ENCODE peak calls at places on chromosomes 7 and 10, in six cellular contexts. Q, C, J, P, M and V are unnamed samples.

GRCh38 chr10:125038637-125039036 is 96.7 kb downstream of the ZRANB1 start:
- DNase-seq in J (peak), Q (no peak), P (no peak), C (no peak), M (no peak), V (no peak)

GRCh38 chr7:119974972-119975371 is 298.0 kb upstream of the KCND2 start:
- DNase-seq in J (no peak), P (no peak), C (no peak), Q (no peak), M (no peak), V (no peak)

GRCh38 chr10:59234814-59235429 is 58.5 kb downstream of the PHYHIPL start:
- DNase-seq in Q (peak), M (no peak), C (no peak), J (no peak), P (peak), V (peak)

GRCh38 chr7:134298902-134299683 is 17.6 kb downstream of the SLC35B4 start:
- DNase-seq in Q (no peak), P (peak), C (no peak), J (no peak), M (no peak), V (peak)

GRCh38 chr10:67575530-67575929 is 120.5 kb downstream of the CTNNA3 start:
- DNase-seq in J (no peak), C (no peak), Q (no peak), P (no peak), M (no peak), V (no peak)

GRCh38 chr7:155872678-155873369 is 60.6 kb upstream of the SHH start:
- DNase-seq in J (peak), P (no peak), Q (no peak), C (no peak), M (no peak), V (no peak)

GRCh38 chr10:113304726-113305125 is 248.1 kb upstream of the HABP2 start:
- DNase-seq in J (no peak), Q (peak), C (no peak), M (no peak), P (peak), V (no peak)

GRCh38 chr10:43111921-43112607 is 26.2 kb upstream of the CSGALNACT2 start:
- DNase-seq in P (no peak), J (no peak), C (no peak), Q (no peak), M (no peak), V (no peak)

GRCh38 chr10:61313460-61313859 is 139.7 kb downstream of the TMEM26 start:
- DNase-seq in Q (no peak), P (peak), J (no peak), M (no peak), C (no peak), V (peak)

GRCh38 chr7:66265566-66265965 is 60.4 kb downstream of the TPST1 start:
- DNase-seq in P (peak), Q (peak), C (no peak), M (no peak), J (no peak), V (peak)

GRCh38 chr7:17618652-17618974 is 320.2 kb downstream of the AHR start:
- DNase-seq in Q (peak), M (no peak), C (no peak), P (no peak), J (no peak), V (no peak)

GRCh38 chr10:103763374-103764202 is 91.8 kb downstream of the SH3PXD2A start:
- DNase-seq in Q (no peak), J (no peak), M (no peak), P (peak), C (no peak), V (peak)

GRCh38 chr10:70135046-70135445 is 2.4 kb upstream of the AIFM2 start:
- DNase-seq in J (no peak), C (no peak), Q (no peak), P (no peak), M (no peak), V (no peak)

GRCh38 chr7:101744588-101744987 is 72.8 kb upstream of the CUX1 start:
- DNase-seq in C (no peak), Q (no peak), P (no peak), J (no peak), M (no peak), V (no peak)

GRCh38 chr7:101743995-101744360 is 73.4 kb upstream of the CUX1 start:
- DNase-seq in P (no peak), M (no peak), J (peak), C (peak), Q (peak), V (no peak)

GRCh38 chr7:101743241-101743994 is 74.0 kb upstream of the CUX1 start:
- DNase-seq in M (peak), Q (peak), J (peak), P (peak), C (peak), V (peak)

GRCh38 chr7:101739757-101740398 is 77.5 kb upstream of the CUX1 start:
- DNase-seq in M (no peak), C (no peak), Q (peak), J (no peak), P (no peak), V (no peak)

DNA sequence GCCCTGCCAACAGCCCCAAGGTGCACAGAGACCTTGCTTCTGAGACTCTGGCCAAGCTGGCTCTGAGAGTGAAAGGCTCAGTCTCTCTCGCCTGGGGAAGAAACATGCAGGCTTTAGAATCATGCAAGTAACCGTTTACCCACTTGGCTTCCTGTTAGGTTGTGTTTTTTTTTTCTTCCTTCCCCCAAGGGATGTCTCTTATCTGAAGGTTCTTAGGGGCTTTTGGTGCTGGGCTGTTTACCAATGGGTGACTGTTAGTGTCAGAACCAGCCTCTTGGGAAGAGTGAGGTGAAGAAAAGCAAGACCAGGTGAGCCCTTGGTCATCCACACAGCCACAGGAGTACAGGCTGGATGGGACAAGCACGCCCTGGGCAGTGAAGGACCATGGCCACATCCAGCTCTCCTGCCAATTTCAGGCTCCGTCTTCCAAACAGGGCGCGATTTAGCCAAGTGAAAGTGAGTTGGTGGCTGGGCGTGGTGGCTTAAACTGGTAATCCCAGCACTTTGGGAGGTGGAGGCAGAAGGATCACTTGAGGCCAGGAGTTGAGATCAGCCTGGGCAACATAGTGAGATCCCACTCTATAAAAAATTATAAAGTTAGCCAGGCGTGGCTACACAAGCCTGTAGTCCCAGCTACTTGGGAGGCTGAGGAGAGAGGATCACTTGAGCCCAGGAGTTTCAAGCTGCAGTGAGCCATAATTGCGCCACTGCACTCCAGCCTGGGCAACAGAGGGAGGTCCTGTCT is 76.3 kb upstream of the CUX1 start:
- DNase-seq in M (no peak), Q (no peak), C (no peak), P (no peak), J (no peak), V (no peak)
- H4K91ac ChIP-seq in M (no peak), Q (no peak), C (no peak), P (no peak), J (no peak), V (no peak)

DNA sequence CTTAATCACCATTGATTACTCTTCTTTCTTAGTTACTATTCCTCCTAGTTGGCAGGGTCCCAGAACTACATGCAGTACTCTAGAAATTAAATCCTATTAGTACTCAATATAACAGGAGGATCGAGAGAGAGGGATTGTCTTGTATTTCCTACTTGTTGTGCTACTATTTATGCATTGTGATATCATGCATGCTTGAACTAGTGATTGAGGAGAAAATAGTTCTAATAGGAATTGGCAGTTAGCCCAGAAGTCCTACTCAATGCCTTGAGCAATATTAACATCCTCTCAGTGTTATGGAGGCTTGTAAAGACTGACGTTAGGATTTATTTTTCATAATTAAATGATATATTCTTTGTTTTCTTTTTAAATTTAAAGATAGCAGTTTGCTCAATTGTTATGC is 67.4 kb downstream of the FOXP2 start:
- DNase-seq in C (no peak), P (peak), Q (no peak), J (no peak), M (no peak), V (peak)
- H4K91ac ChIP-seq in C (no peak), P (no peak), Q (no peak), J (no peak), M (no peak), V (no peak)

DNA sequence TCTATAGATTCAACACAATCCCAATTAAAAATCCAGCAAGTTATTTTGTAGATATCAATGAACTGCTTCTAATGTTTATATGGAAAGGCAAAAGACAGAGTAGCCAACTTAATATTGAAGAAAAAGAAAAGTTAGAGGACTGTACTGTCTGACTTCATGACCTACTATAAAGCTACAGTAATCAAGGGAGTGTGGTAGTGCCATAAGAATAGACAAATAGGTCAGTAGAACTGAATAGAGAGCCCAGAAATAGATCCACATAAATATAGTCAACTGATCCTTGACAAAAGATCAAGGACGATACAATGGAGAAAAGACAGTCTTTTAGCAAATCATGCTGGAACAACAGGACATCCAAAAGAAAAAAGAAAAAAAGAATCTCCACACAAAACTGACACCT is 7.4 kb upstream of the EEPD1 start:
- DNase-seq in C (no peak), M (no peak), Q (no peak), P (no peak), J (no peak), V (no peak)
- H4K91ac ChIP-seq in C (no peak), M (no peak), Q (no peak), P (no peak), J (no peak), V (no peak)

DNA sequence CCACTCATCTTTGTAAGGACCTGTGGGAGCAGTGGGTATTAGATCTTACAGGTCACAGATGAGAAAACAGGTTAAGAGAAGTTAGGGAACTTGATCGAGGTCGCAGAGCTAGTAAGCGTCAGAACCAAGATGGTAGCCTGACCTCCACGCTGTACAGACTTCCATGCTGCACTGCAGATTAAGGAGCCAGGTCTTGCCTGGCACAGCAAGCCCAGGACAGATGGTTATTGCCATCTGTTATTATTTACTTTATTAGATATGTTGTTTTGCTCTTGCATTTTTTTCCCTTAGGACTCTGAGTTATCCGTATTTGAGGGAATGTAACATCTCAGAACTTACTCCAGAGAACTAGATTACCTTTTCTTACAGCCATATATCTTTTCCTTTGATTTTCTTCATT is 147.2 kb downstream of the NSUN6 start:
- DNase-seq in C (no peak), Q (no peak), J (no peak), P (no peak), M (no peak), V (no peak)
- H4K91ac ChIP-seq in C (no peak), Q (no peak), J (no peak), P (no peak), M (no peak), V (no peak)

DNA sequence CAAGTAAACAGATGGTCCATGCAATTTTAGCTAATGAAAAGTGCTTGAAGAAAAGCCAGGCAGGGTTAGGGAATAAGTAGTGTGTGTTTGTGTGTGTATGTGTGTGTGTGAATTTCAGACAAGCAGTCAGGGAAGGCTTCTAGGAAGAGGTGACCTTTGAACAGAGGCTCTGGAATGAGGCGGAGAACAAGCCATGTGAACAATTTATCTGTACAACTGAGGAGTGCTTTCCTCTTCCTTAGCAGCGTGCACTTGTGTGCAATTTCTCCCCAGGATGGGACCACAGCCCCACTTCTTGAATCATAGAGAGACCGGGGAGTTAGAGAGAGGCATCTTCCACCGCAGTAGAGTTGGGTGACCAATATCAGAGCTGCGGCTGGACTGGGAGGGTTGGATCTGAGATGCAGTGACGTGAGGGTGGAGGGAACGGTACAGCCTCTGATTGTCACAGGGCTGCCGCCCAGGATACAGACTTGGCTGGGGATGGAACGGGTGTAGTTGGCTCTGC is 69.2 kb upstream of the FAM171A1 start:
- DNase-seq in J (no peak), C (no peak), Q (no peak), M (no peak), P (no peak), V (no peak)
- H4K91ac ChIP-seq in J (no peak), C (no peak), Q (no peak), M (no peak), P (peak), V (no peak)

GRCh38 chr10:1517684-1518083 is 219.6 kb downstream of the ADARB2 start:
- DNase-seq in J (no peak), P (no peak), C (no peak), Q (no peak), M (no peak), V (no peak)

GRCh38 chr10:1521741-1522140 is 215.6 kb downstream of the ADARB2 start:
- DNase-seq in P (no peak), M (no peak), C (no peak), Q (no peak), J (no peak), V (no peak)

GRCh38 chr10:1522237-1522636 is 215.1 kb downstream of the ADARB2 start:
- DNase-seq in Q (no peak), C (no peak), M (no peak), J (no peak), P (no peak), V (no peak)

GRCh38 chr10:1519391-1519790 is 217.9 kb downstream of the ADARB2 start:
- DNase-seq in J (no peak), C (no peak), Q (no peak), P (no peak), M (no peak), V (no peak)

DNA sequence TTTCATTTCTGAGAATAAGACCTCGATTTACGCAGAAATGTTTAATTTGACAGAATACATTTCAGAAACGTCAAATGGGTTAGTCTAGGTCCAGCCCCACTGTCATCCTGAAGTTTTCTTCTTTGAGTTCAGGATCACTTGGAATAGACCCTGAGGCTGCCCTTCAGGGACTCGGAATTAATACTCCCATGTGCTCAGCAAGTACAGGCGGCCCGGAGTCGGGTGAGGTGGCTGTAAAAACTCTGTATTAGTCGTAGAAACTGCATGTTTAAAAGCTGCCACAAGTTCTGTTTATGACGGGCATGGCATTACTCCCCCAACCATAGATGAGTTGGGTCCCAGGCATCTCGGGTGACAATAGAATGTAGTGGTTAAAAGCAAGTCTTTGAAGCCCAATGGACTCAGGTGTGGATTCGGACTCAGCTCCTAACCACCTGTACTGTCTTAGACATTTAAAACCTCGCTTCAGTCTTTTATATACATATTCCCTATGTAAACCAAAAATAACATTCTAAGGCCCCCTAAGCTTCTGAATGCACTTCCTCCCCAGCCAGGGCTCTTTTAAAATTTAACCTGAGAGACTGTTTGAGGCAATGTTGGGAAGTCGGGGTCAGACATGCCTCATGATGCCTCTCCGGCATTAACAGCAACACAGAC is 216.3 kb downstream of the ADARB2 start:
- DNase-seq in Q (no peak), P (no peak), C (no peak), J (no peak), M (no peak), V (no peak)
- H4K91ac ChIP-seq in Q (no peak), P (no peak), C (no peak), J (no peak), M (no peak), V (no peak)

GRCh38 chr10:93573051-93573909 is 6.8 kb downstream of the FFAR4 start:
- DNase-seq in P (no peak), J (no peak), C (no peak), M (no peak), Q (no peak), V (no peak)
- H4K91ac ChIP-seq in P (no peak), J (no peak), C (no peak), M (no peak), Q (no peak), V (no peak)

GRCh38 chr10:77459905-77460304 is 177.7 kb downstream of the KCNMA1 start:
- DNase-seq in P (no peak), Q (peak), M (no peak), J (no peak), C (no peak), V (no peak)

GRCh38 chr10:77456414-77456813 is 181.2 kb downstream of the KCNMA1 start:
- DNase-seq in C (no peak), P (no peak), Q (no peak), M (no peak), J (no peak), V (peak)

GRCh38 chr10:77461636-77462296 is 175.8 kb downstream of the KCNMA1 start:
- DNase-seq in C (no peak), P (no peak), Q (no peak), J (no peak), M (no peak), V (no peak)

GRCh38 chr10:77457266-77457665 is 180.3 kb downstream of the KCNMA1 start:
- DNase-seq in Q (no peak), C (no peak), J (no peak), P (no peak), M (no peak), V (no peak)

DNA sequence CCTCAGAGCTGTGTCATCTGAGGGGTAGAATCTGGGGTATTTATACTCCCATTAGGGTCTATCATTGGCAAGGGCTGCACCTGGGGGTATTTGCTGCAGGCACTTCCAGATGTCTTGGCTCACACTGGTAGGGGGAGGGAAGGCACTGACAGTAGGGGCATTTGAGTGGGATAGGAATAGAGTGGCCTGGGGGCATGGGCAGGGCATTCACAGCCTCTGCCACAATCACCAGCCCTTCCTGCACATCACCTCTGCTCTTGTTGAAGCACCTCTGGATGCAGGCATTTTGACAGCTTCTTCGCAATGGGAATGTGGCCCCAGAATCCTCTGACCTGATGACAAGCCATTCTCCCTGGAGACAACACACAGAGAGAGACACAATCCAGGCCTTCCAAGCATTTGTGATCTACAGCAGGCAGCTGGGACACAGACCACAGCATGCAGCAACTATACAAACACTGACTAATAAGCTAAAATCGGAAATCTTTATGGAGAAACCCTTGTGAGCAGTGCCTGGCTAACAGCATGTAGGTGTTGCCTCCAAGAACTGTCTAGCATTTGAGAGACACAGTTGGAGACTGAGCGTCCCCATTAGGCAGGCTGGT is 178.5 kb downstream of the KCNMA1 start:
- DNase-seq in P (peak), J (no peak), M (no peak), Q (peak), C (no peak), V (peak)
- H4K91ac ChIP-seq in P (no peak), J (no peak), M (no peak), Q (peak), C (no peak), V (peak)

GRCh38 chr10:7702288-7702812 is 766 bp upstream of the ITIH2 start:
- DNase-seq in J (no peak), C (no peak), P (no peak), Q (no peak), M (no peak), V (no peak)
- H4K91ac ChIP-seq in J (no peak), C (no peak), P (no peak), Q (no peak), M (no peak), V (no peak)

GRCh38 chr10:89642193-89642592 is 2.8 kb downstream of the PANK1 start:
- DNase-seq in J (no peak), P (no peak), C (no peak), M (no peak), Q (peak), V (no peak)
- H4K91ac ChIP-seq in J (no peak), P (no peak), C (no peak), M (no peak), Q (no peak), V (no peak)